ENCODE peak calls at places on chromosomes 16 and 17, in five cellular contexts. Z, I, C, K and L are unnamed samples.

GRCh38 chr17:62180772-62181171 is 115.7 kb upstream of the MED13 start:
- DNase-seq in K (no peak), I (no peak), Z (no peak), C (no peak), L (no peak)

GRCh38 chr17:72520665-72521303 is 400.0 kb downstream of the SOX9 start:
- DNase-seq in Z (no peak), I (no peak), C (no peak), K (no peak), L (no peak)

GRCh38 chr17:34300652-34301390 is 15.3 kb downstream of the CCL11 start:
- DNase-seq in I (peak), C (no peak), K (no peak), Z (no peak), L (no peak)

GRCh38 chr16:66199189-66199588 is 167.3 kb upstream of the CDH5 start:
- DNase-seq in C (no peak), K (no peak), Z (no peak), I (peak), L (no peak)

GRCh38 chr16:84600343-84601229 is 17.3 kb downstream of the COTL1 start:
- DNase-seq in K (no peak), C (no peak), Z (peak), I (peak), L (peak)

GRCh38 chr16:89720520-89720858 is 209 bp downstream of the VPS9D1 start:
- DNase-seq in I (no peak), C (no peak), Z (no peak), K (no peak), L (no peak)

GRCh38 chr16:84361546-84361945 is 6.8 kb upstream of the ATP2C2 start:
- DNase-seq in C (no peak), I (no peak), Z (no peak), K (no peak), L (no peak)

GRCh38 chr17:45873728-45874127 is 20.6 kb upstream of the MAPT start:
- DNase-seq in I (no peak), K (no peak), Z (no peak), C (no peak), L (no peak)

GRCh38 chr16:22352726-22353125 is 21.7 kb downstream of the CDR2 start:
- DNase-seq in K (no peak), Z (no peak), C (no peak), I (no peak), L (no peak)